ENCODE peak calls at places on chromosome 2, in ten cellular contexts. Y is osteocyte; R is breast epithelium; O is colonic mucosa; A is CD4-positive, alpha-beta T cell; L is lower lobe of right lung; J is MM.1S; I is nephron progenitor cell; F is HFF-Myc; B is right atrium auricular region. S is an unnamed sample.

GRCh38 chr2:239029958-239030357 is 182.1 kb downstream of the TWIST2 start:
- DNase-seq in L (no peak), A (no peak), B (no peak), Y (no peak), R (no peak), J (no peak), I (no peak), O (no peak), F (no peak), S (no peak)

GRCh38 chr2:29443627-29444026 is 328.4 kb downstream of the CLIP4 start:
- DNase-seq in O (no peak), R (no peak), B (no peak), L (no peak), F (no peak), Y (no peak), I (no peak), A (no peak), J (peak), S (no peak)

GRCh38 chr2:166917433-166917832 is 29.2 kb downstream of the XIRP2 start:
- DNase-seq in Y (no peak), I (no peak), L (no peak), R (no peak), B (no peak), O (no peak), J (no peak), A (no peak), F (no peak), S (no peak)

GRCh38 chr2:215536476-215536875 is 100.6 kb upstream of the FN1 start:
- DNase-seq in R (no peak), Y (no peak), L (no peak), A (no peak), I (no peak), O (no peak), F (no peak), J (no peak), B (no peak), S (no peak)

GRCh38 chr2:75464348-75464946 is 96.3 kb downstream of the EVA1A start:
- DNase-seq in L (no peak), I (no peak), Y (no peak), R (no peak), F (no peak), B (no peak), J (no peak), O (no peak), A (no peak), S (no peak)

GRCh38 chr2:236209535-236209934 is 41.3 kb upstream of the GBX2 start:
- DNase-seq in Y (peak), L (no peak), J (no peak), R (no peak), B (peak), I (no peak), F (no peak), A (no peak), O (no peak), S (no peak)

GRCh38 chr2:127591221-127591923 is 54.6 kb upstream of the GPR17 start:
- DNase-seq in L (peak), Y (peak), R (no peak), A (peak), J (peak), B (no peak), O (no peak), F (peak), I (peak), S (peak)

GRCh38 chr2:68767031-68767961 is 32.7 kb downstream of the ARHGAP25 start:
- DNase-seq in B (no peak), I (no peak), Y (no peak), J (peak), L (no peak), F (no peak), R (no peak), O (peak), A (peak), S (no peak)

GRCh38 chr2:196453613-196454047 is 185.9 kb upstream of the CCDC150 start:
- DNase-seq in I (peak), J (peak), O (peak), F (peak), Y (no peak), R (no peak), A (no peak), L (no peak), B (no peak), S (no peak)

GRCh38 chr2:31893093-31893492 is 117.7 kb downstream of the MEMO1 start:
- DNase-seq in F (no peak), L (no peak), Y (no peak), J (no peak), R (no peak), O (no peak), I (no peak), B (no peak), A (no peak), S (no peak)

GRCh38 chr2:79975791-79976565 is 328.6 kb downstream of the LRRTM1 start:
- DNase-seq in L (no peak), O (no peak), Y (no peak), A (no peak), F (no peak), I (no peak), B (no peak), J (no peak), R (no peak), S (no peak)

GRCh38 chr2:164706522-164706921 is 85.2 kb upstream of the GRB14 start:
- DNase-seq in J (no peak), F (peak), I (no peak), A (no peak), L (no peak), B (no peak), O (no peak), R (no peak), Y (no peak), S (no peak)

GRCh38 chr2:43473767-43474166 is 122.1 kb downstream of the THADA start:
- DNase-seq in Y (no peak), R (no peak), O (no peak), I (no peak), L (no peak), A (no peak), F (no peak), B (no peak), J (no peak), S (no peak)

GRCh38 chr2:64277101-64277849 is 133.1 kb upstream of the PELI1 start:
- DNase-seq in R (no peak), A (no peak), L (no peak), F (no peak), O (no peak), B (no peak), J (no peak), I (no peak), Y (no peak), S (no peak)

DNA sequence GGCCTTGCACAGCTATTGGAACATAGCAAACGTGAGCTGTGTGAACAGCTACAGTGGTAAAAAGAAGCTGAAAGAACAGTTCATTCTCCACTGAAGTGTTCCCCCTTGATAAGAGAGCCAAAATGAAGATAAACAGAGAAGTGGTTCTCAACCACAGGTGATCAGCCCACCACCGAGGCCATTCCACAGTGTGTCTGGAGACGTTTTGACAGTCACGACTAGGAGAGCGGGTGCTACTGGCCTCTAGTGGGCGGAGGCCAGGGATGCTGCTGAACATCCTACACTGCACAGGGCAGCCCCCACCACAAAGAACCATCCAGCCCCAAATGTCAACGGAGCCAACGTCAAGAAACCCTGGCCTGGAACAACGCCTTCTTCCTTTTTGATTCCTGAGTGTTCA is 38.4 kb downstream of the ADCY3 start:
- DNase-seq in O (no peak), F (no peak), Y (no peak), J (no peak), I (no peak), R (no peak), B (no peak), A (no peak), L (no peak), S (no peak)
- TF ChIP-seq CTCF in O (no peak), F (peak), Y (no peak), J (no peak), I (no peak), R (no peak), B (no peak), A (no peak), L (no peak), S (no peak)

DNA sequence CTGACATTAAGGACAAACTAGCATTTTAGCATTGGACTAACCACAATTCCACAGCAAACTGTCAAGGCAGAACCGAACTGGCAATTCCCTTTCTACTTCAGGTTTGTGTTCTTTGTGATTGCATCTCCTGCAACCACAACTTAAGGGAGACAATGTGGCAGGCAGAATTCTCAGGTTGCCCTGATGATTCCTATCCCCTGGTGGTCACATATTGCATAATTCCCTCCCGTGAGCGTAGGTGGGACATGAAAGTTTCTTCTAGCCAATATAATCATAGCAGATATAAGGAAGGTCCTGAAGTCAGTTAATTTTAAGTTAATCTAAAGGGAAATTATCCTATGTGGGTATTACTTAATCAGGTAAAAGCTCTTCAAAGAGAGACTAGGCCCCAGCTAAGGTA is 45.8 kb upstream of the TNP1 start:
- DNase-seq in J (no peak), A (no peak), L (no peak), B (no peak), Y (no peak), F (no peak), O (no peak), I (no peak), R (no peak), S (no peak)
- TF ChIP-seq CTCF in J (no peak), A (no peak), L (no peak), B (no peak), Y (peak), F (no peak), O (no peak), I (no peak), R (no peak), S (no peak)

GRCh38 chr2:240735476-240735875 is 43.8 kb downstream of the AQP12A start:
- DNase-seq in Y (no peak), R (no peak), B (no peak), I (no peak), O (no peak), L (no peak), A (no peak), J (no peak), F (no peak), S (no peak)

GRCh38 chr2:240734756-240735155 is 43.1 kb downstream of the AQP12A start:
- DNase-seq in R (no peak), J (no peak), I (no peak), O (no peak), B (no peak), Y (no peak), L (no peak), F (no peak), A (no peak), S (no peak)

GRCh38 chr2:240732184-240732583 is 40.5 kb downstream of the AQP12A start:
- DNase-seq in A (no peak), I (no peak), F (no peak), O (no peak), B (no peak), J (no peak), L (no peak), R (no peak), Y (no peak), S (no peak)

GRCh38 chr2:240732911-240733622 is 41.4 kb downstream of the AQP12A start:
- DNase-seq in I (no peak), J (no peak), O (no peak), F (no peak), Y (no peak), R (no peak), L (no peak), B (no peak), A (no peak), S (no peak)

GRCh38 chr2:240733803-240734495 is 42.3 kb downstream of the AQP12A start:
- DNase-seq in B (no peak), Y (no peak), I (no peak), O (no peak), A (peak), F (no peak), L (no peak), J (no peak), R (no peak), S (no peak)
- TF ChIP-seq CTCF in B (no peak), Y (no peak), I (peak), O (no peak), A (peak), F (no peak), L (no peak), J (peak), R (no peak), S (no peak)

DNA sequence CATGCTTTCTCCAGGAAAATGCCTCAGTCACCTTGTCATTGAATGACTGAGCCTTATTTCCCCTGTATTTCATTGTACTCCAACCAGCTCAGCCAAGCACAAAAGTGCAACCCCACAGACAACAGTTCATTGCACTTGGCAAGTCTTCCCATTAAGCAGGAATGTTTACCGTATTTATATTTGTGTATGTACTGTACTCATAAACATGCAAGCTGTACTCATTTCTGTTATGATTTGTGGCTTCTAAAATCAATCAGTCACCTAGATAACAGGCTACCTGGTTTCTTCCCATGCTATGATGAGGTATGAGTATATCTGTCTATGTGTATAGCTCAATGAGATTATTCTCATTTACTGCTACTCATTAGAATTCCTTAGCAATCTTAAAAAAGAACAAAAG is 505.5 kb upstream of the FAM98A start:
- DNase-seq in O (no peak), I (no peak), Y (no peak), A (no peak), J (no peak), L (no peak), R (no peak), B (no peak), F (no peak), S (no peak)
- TF ChIP-seq CTCF in O (no peak), I (no peak), Y (no peak), A (no peak), J (no peak), L (no peak), R (no peak), B (no peak), F (no peak), S (no peak)

DNA sequence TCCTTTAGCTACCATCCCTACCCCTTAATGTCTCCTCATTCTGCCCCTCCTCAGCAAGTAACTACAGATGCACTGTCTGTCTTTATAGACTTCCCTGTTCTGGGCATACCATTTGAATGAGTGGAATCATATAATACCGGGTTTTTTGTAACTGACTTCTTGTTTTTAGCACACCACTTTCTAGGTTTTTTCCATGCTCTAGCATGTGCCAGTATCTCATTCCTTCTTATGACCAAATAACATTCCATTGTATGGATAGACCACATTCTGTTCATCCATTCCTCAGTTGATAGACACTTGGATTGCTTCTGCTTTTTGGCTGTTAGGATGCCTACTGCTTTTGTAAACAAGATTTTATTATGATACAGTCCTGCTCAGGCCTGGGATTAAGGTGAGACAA is 154.7 kb downstream of the TSN start:
- DNase-seq in A (no peak), O (no peak), Y (no peak), R (no peak), J (no peak), I (no peak), B (no peak), F (no peak), L (no peak), S (no peak)
- TF ChIP-seq CTCF in A (no peak), O (no peak), Y (no peak), R (no peak), J (no peak), I (no peak), B (no peak), F (no peak), L (no peak), S (no peak)

GRCh38 chr2:176002684-176003225 is 688 bp upstream of the LNPK start:
- DNase-seq in O (no peak), B (peak), A (no peak), F (no peak), J (no peak), I (no peak), R (no peak), Y (no peak), L (peak), S (no peak)

GRCh38 chr2:176001281-176001902 is 675 bp downstream of the LNPK start:
- DNase-seq in R (no peak), F (no peak), O (peak), Y (no peak), L (peak), A (peak), J (peak), B (peak), I (peak), S (no peak)

GRCh38 chr2:176003958-176004357 is 1.9 kb upstream of the LNPK start:
- DNase-seq in B (no peak), R (no peak), J (no peak), L (no peak), Y (no peak), I (no peak), O (no peak), A (no peak), F (no peak), S (no peak)

GRCh38 chr2:175999283-175999819 is 2.7 kb downstream of the LNPK start:
- DNase-seq in Y (no peak), L (no peak), A (no peak), O (no peak), I (no peak), J (no peak), R (no peak), F (no peak), B (no peak), S (no peak)

GRCh38 chr2:176001903-176002683 is at the start of gene LNPK:
- DNase-seq in I (peak), O (peak), J (peak), R (peak), A (peak), B (peak), Y (peak), L (peak), F (peak), S (peak)
- TF ChIP-seq CTCF in I (no peak), O (no peak), J (no peak), R (no peak), A (no peak), B (no peak), Y (no peak), L (no peak), F (no peak), S (no peak)

GRCh38 chr2:42054657-42055430 is 7.0 kb downstream of the PKDCC start:
- DNase-seq in F (no peak), A (no peak), Y (no peak), L (no peak), B (no peak), O (peak), I (no peak), R (no peak), J (no peak), S (no peak)
- TF ChIP-seq CTCF in F (no peak), A (no peak), Y (no peak), L (no peak), B (no peak), O (peak), I (no peak), R (no peak), J (no peak), S (no peak)